ENCODE peak calls at places on chromosomes 2 and 18, in eight cellular contexts. Q, A, K, J, E, D, I and W are unnamed samples.

GRCh38 chr2:149375801-149376349 is 45.5 kb downstream of the LYPD6 start:
- DNase-seq in Q (peak), A (peak), K (no peak), J (no peak), E (peak), D (no peak), I (no peak), W (no peak)

GRCh38 chr2:62038980-62039771 is 133.7 kb downstream of the COMMD1 start:
- DNase-seq in Q (peak), A (no peak), K (peak), J (no peak), E (peak), D (no peak), I (peak), W (no peak)

GRCh38 chr2:33222309-33222708 is 254.1 kb upstream of the RASGRP3 start:
- DNase-seq in Q (no peak), A (no peak), K (no peak), J (no peak), E (no peak), D (no peak), I (no peak), W (no peak)

GRCh38 chr2:239825705-239825979 is 199.5 kb downstream of the NDUFA10 start:
- DNase-seq in Q (no peak), A (peak), K (no peak), J (peak), E (no peak), D (no peak), I (no peak), W (no peak)

GRCh38 chr2:57828221-57828620 is 218.4 kb upstream of the VRK2 start:
- DNase-seq in Q (no peak), A (no peak), K (no peak), J (peak), E (no peak), D (no peak), I (no peak), W (no peak)

GRCh38 chr2:54455584-54456525 is at the start of gene SPTBN1:
- DNase-seq in Q (peak), A (peak), K (peak), J (peak), E (peak), D (peak), I (no peak), W (peak)

GRCh38 chr2:196995757-196996314 is 69.3 kb upstream of the PGAP1 start:
- DNase-seq in Q (no peak), A (no peak), K (no peak), J (no peak), E (no peak), D (no peak), I (no peak), W (no peak)

GRCh38 chr2:6326958-6327357 is 538.7 kb downstream of the CMPK2 start:
- DNase-seq in Q (no peak), A (no peak), K (no peak), J (no peak), E (no peak), D (no peak), I (no peak), W (no peak)

GRCh38 chr2:10231551-10232085 is 71.1 kb upstream of the HPCAL1 start:
- DNase-seq in Q (no peak), A (no peak), K (no peak), J (no peak), E (no peak), D (no peak), I (no peak), W (no peak)

GRCh38 chr18:47775961-47776360 is 154.5 kb downstream of the SMAD2 start:
- DNase-seq in Q (peak), A (no peak), K (no peak), J (no peak), E (peak), D (no peak), I (no peak), W (no peak)

GRCh38 chr2:230541934-230542380 is 126.0 kb downstream of the SP100 start:
- DNase-seq in Q (peak), A (no peak), K (no peak), J (no peak), E (no peak), D (no peak), I (no peak), W (no peak)

GRCh38 chr2:43387092-43388062 is 161.0 kb upstream of the ZFP36L2 start:
- DNase-seq in Q (no peak), A (no peak), K (no peak), J (no peak), E (peak), D (no peak), I (no peak), W (no peak)

GRCh38 chr18:59833785-59834184 is 66.0 kb upstream of the PMAIP1 start:
- DNase-seq in Q (no peak), A (no peak), K (no peak), J (no peak), E (no peak), D (no peak), I (no peak), W (no peak)

GRCh38 chr2:178482437-178482836 is 2.2 kb downstream of the PLEKHA3 start:
- DNase-seq in Q (peak), A (no peak), K (no peak), J (no peak), E (no peak), D (no peak), I (no peak), W (no peak)

GRCh38 chr2:7525746-7526145 is 608.5 kb downstream of the RNF144A start:
- DNase-seq in Q (no peak), A (no peak), K (no peak), J (no peak), E (no peak), D (no peak), I (no peak), W (no peak)

GRCh38 chr2:177759443-177759842 is 313.1 kb downstream of the PDE11A start:
- DNase-seq in Q (no peak), A (no peak), K (no peak), J (no peak), E (no peak), D (no peak), I (no peak), W (no peak)

GRCh38 chr2:233844836-233845235 is 9.5 kb downstream of the HJURP start:
- DNase-seq in Q (no peak), A (no peak), K (no peak), J (no peak), E (no peak), D (no peak), I (no peak), W (no peak)

GRCh38 chr2:161426788-161427412 is 10.8 kb downstream of the TBR1 start:
- DNase-seq in Q (peak), A (peak), K (no peak), J (peak), E (no peak), D (no peak), I (no peak), W (no peak)

GRCh38 chr2:8679827-8680731 is 1.8 kb upstream of the ID2 start:
- DNase-seq in Q (peak), A (peak), K (peak), J (peak), E (peak), D (peak), I (no peak), W (no peak)

GRCh38 chr2:231780123-231780908 is 766 bp downstream of the PDE6D start:
- DNase-seq in Q (peak), A (peak), K (no peak), J (peak), E (peak), D (no peak), I (no peak), W (peak)

GRCh38 chr2:238523158-238524110 is 96.7 kb downstream of the ASB1 start:
- DNase-seq in Q (peak), A (no peak), K (peak), J (peak), E (no peak), D (no peak), I (no peak), W (peak)

GRCh38 chr2:216578325-216578724 is 54.9 kb upstream of the IGFBP2 start:
- DNase-seq in Q (peak), A (peak), K (no peak), J (no peak), E (peak), D (no peak), I (no peak), W (no peak)

GRCh38 chr2:2747797-2748301 is 416.8 kb upstream of the MYT1L start:
- DNase-seq in Q (no peak), A (no peak), K (no peak), J (no peak), E (no peak), D (no peak), I (no peak), W (no peak)

GRCh38 chr18:10798727-10799435 is 273.1 kb downstream of the NAPG start:
- DNase-seq in Q (peak), A (no peak), K (no peak), J (no peak), E (peak), D (no peak), I (no peak), W (no peak)

GRCh38 chr2:160694631-160695030 is 201.0 kb upstream of the RBMS1 start:
- DNase-seq in Q (no peak), A (no peak), K (no peak), J (no peak), E (no peak), D (no peak), I (no peak), W (no peak)

GRCh38 chr2:2641541-2642410 is 310.7 kb upstream of the MYT1L start:
- DNase-seq in Q (no peak), A (no peak), K (no peak), J (peak), E (no peak), D (no peak), I (no peak), W (no peak)

GRCh38 chr2:226583715-226584114 is 215.9 kb downstream of the IRS1 start:
- DNase-seq in Q (peak), A (peak), K (no peak), J (no peak), E (peak), D (no peak), I (no peak), W (no peak)

GRCh38 chr18:38464024-38464423 is 898.4 kb upstream of the CELF4 start:
- DNase-seq in Q (no peak), A (no peak), K (no peak), J (no peak), E (no peak), D (no peak), I (no peak), W (no peak)

GRCh38 chr2:110853516-110853915 is 121.1 kb downstream of the ACOXL start:
- DNase-seq in Q (peak), A (peak), K (no peak), J (peak), E (peak), D (no peak), I (peak), W (no peak)

GRCh38 chr2:37568565-37568964 is 102.9 kb downstream of the CDC42EP3 start:
- DNase-seq in Q (no peak), A (no peak), K (no peak), J (no peak), E (no peak), D (no peak), I (no peak), W (no peak)

GRCh38 chr2:68537872-68538271 is 70.5 kb downstream of the APLF start:
- DNase-seq in Q (peak), A (no peak), K (no peak), J (no peak), E (peak), D (no peak), I (no peak), W (no peak)

GRCh38 chr2:3575534-3576324 is 669 bp downstream of the RPS7 start:
- DNase-seq in Q (no peak), A (peak), K (no peak), J (no peak), E (no peak), D (peak), I (peak), W (no peak)

GRCh38 chr2:164747786-164748433 is 93.7 kb downstream of the COBLL1 start:
- DNase-seq in Q (no peak), A (no peak), K (no peak), J (no peak), E (no peak), D (no peak), I (no peak), W (no peak)

GRCh38 chr18:69784840-69785239 is 162.8 kb downstream of the CD226 start:
- DNase-seq in Q (no peak), A (no peak), K (no peak), J (no peak), E (no peak), D (no peak), I (no peak), W (no peak)

GRCh38 chr2:88481937-88482336 is 29.4 kb upstream of the FOXI3 start:
- DNase-seq in Q (peak), A (peak), K (no peak), J (no peak), E (peak), D (no peak), I (no peak), W (no peak)

GRCh38 chr18:45664824-45665763 is 49.8 kb downstream of the SLC14A2 start:
- DNase-seq in Q (peak), A (peak), K (peak), J (peak), E (peak), D (no peak), I (peak), W (peak)

GRCh38 chr2:238238766-238239551 is 879 bp downstream of the HES6 start:
- DNase-seq in Q (no peak), A (peak), K (no peak), J (peak), E (no peak), D (peak), I (peak), W (no peak)

GRCh38 chr2:42777883-42778805 is 14.2 kb upstream of the OXER1 start:
- DNase-seq in Q (no peak), A (no peak), K (no peak), J (no peak), E (peak), D (no peak), I (no peak), W (no peak)

GRCh38 chr2:25606892-25607291 is 66.5 kb downstream of the DTNB start:
- DNase-seq in Q (peak), A (peak), K (no peak), J (no peak), E (peak), D (no peak), I (peak), W (no peak)